ENCODE peak calls at places on chromosomes 3 and 15, in six cellular contexts. X, M, Y, L, Q and O are unnamed samples.

GRCh38 chr3:128316456-128316855 is 150.2 kb downstream of the DNAJB8 start:
- DNase-seq in X (no peak), M (no peak), Y (no peak), L (peak; percentile 71), Q (no peak), O (peak; percentile 69)

GRCh38 chr15:90913398-90913944 is 10.4 kb downstream of the MAN2A2 start:
- DNase-seq in X (no peak), M (no peak), Y (no peak), L (peak; percentile 35), Q (no peak), O (no peak)

GRCh38 chr15:31387483-31388118 is 61.0 kb downstream of the KLF13 start:
- DNase-seq in X (no peak), M (no peak), Y (peak; percentile 81), L (peak; percentile 86), Q (no peak), O (peak; percentile 37)

GRCh38 chr3:28349397-28350000 is 875 bp upstream of the AZI2 start:
- DNase-seq in X (no peak), M (no peak), Y (no peak), L (no peak), Q (peak; percentile 43), O (no peak)

GRCh38 chr3:15331606-15332404 is 581 bp downstream of the SH3BP5 start:
- DNase-seq in X (no peak), M (no peak), Y (peak; percentile 27), L (peak; percentile 77), Q (peak; percentile 88), O (peak; percentile 28)

GRCh38 chr3:45387636-45388348 is 584 bp upstream of the LARS2 start:
- DNase-seq in X (no peak), M (no peak), Y (no peak), L (no peak), Q (no peak), O (no peak)

GRCh38 chr3:30461311-30461710 is 145.1 kb upstream of the TGFBR2 start:
- DNase-seq in X (no peak), M (no peak), Y (no peak), L (no peak), Q (no peak), O (no peak)

GRCh38 chr15:70342141-70342540 is 244.4 kb upstream of the TLE3 start:
- DNase-seq in X (no peak), M (no peak), Y (no peak), L (no peak), Q (no peak), O (no peak)

GRCh38 chr3:153072856-153073255 is 89.2 kb upstream of the RAP2B start:
- DNase-seq in X (no peak), M (no peak), Y (no peak), L (no peak), Q (no peak), O (no peak)

GRCh38 chr3:10933021-10933420 is 59.5 kb upstream of the SLC6A1 start:
- DNase-seq in X (no peak), M (no peak), Y (no peak), L (no peak), Q (no peak), O (no peak)

GRCh38 chr3:156763931-156764720 is 62.0 kb upstream of the LEKR1 start:
- DNase-seq in X (no peak), M (no peak), Y (no peak), L (no peak), Q (no peak), O (no peak)

GRCh38 chr3:194136519-194137313 is 768 bp downstream of the HES1 start:
- DNase-seq in X (peak; percentile 14), M (peak; percentile 32), Y (peak; percentile 83), L (peak; percentile 83), Q (peak; percentile 86), O (peak; percentile 13)

GRCh38 chr15:96170616-96171270 is 159.8 kb upstream of the NR2F2 start:
- DNase-seq in X (peak; percentile 9), M (no peak), Y (no peak), L (no peak), Q (no peak), O (no peak)

GRCh38 chr3:29721789-29722188 is 440.9 kb downstream of the RBMS3 start:
- DNase-seq in X (no peak), M (no peak), Y (no peak), L (no peak), Q (no peak), O (no peak)

GRCh38 chr15:63065262-63066234 is 23.0 kb downstream of the TPM1 start:
- DNase-seq in X (no peak), M (peak; percentile 63), Y (no peak), L (no peak), Q (no peak), O (no peak)

GRCh38 chr15:62495670-62496328 is 330.7 kb upstream of the C2CD4B start:
- DNase-seq in X (no peak), M (no peak), Y (peak; percentile 54), L (peak; percentile 65), Q (no peak), O (no peak)

GRCh38 chr3:29693863-29694262 is 413.0 kb downstream of the RBMS3 start:
- DNase-seq in X (no peak), M (peak; percentile 85), Y (no peak), L (no peak), Q (no peak), O (no peak)

GRCh38 chr15:78991476-78991875 is 46.6 kb upstream of the CTSH start:
- DNase-seq in X (no peak), M (no peak), Y (no peak), L (no peak), Q (no peak), O (no peak)

GRCh38 chr3:127100459-127101410 is 92.2 kb upstream of the PRR23E start:
- DNase-seq in X (no peak), M (no peak), Y (no peak), L (no peak), Q (no peak), O (no peak)

GRCh38 chr15:65069179-65069578 is 1.4 kb upstream of the RASL12 start:
- DNase-seq in X (no peak), M (no peak), Y (peak; percentile 71), L (peak; percentile 80), Q (no peak), O (no peak)

GRCh38 chr3:71838406-71838805 is 53.5 kb upstream of the PROK2 start:
- DNase-seq in X (no peak), M (no peak), Y (no peak), L (no peak), Q (no peak), O (no peak)
- H3K4me1 ChIP-seq in X (no peaks in the 10 kb centered on the region), M (no peaks in the 10 kb centered on the region), Y (peaks cover 14% of the 10 kb centered on the region), L (no peaks in the 10 kb centered on the region), Q (peaks cover 19% of the 10 kb centered on the region), O (no peaks in the 10 kb centered on the region)

DNA sequence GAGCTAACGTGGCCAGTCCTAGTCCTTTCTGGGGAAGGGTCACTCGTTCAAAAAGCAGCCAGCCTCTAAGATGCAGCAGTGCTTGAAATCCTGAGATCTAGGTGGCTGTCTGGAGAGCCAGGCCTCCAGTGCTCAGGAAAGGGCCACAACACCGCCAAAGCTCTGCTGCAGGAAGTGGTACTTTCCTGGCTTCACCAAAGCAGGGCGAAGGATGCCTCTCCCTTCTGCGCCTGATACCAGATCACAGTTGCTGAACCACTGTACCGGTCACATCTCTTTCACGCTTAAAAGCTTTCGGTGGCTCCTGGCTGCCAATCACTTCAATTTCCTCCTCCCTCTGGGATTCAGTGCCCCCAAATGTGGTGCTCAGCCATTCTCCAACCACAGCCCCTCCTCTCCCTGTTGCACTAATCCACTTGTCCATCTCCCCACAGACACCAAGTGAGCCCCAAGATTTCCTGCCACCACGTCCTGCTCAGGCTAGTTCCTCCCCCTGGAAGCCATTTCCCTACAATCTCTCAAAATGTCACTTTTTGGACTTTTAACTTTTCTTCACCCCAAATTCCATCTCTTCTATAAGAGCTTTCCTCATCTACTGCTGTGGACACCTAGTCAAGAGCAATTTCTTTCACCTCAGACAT is 103.9 kb upstream of the LPP start:
- DNase-seq in X (no peak), M (no peak), Y (no peak), L (no peak), Q (no peak), O (peak; percentile 61)
- H3K27ac ChIP-seq in X (no peak overlapping the region), M (no peak overlapping the region), Y (no peak overlapping the region), L (no peak overlapping the region), Q (no peak overlapping the region), O (no peak overlapping the region)

GRCh38 chr15:33194237-33194636 is 277 bp downstream of the FMN1 start:
- DNase-seq in X (no peak), M (no peak), Y (no peak), L (no peak), Q (no peak), O (no peak)
- H3K4me3 ChIP-seq in X (no peak overlapping the region), M (peak overlapping the region; percentile 44), Y (peak overlapping the region; percentile 52), L (peak overlapping the region; percentile 30), Q (peak overlapping the region; percentile 33), O (peak overlapping the region; percentile 70)

DNA sequence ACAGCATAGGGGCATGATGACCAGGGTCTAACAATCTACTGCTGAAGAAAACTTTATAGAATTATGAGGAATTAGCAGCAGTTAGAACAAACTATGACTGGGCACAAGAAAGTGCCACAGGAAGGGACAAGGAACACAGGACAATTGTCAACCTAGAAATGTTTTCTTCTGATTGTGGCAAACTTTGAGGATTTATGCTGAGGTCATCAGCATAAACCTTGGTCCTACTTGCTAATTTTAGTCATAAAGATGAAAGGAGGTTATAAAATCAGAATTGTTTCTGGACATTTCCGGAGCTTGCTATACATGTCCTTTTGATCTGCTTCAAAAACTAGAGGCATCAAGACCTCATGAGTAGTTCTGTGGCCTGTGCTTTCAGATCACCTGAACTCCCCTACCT is 446.6 kb upstream of the THBS1 start:
- DNase-seq in X (no peak), M (no peak), Y (no peak), L (no peak), Q (no peak), O (no peak)
- H3K4me1 ChIP-seq in X (peaks cover 21% of the 10 kb centered on the region), M (peaks cover 56% of the 10 kb centered on the region), Y (peaks cover 5% of the 10 kb centered on the region), L (peaks cover 2% of the 10 kb centered on the region), Q (no peaks in the 10 kb centered on the region), O (no peaks in the 10 kb centered on the region)